ENCODE peak calls at places on chromosome 16, in ten cellular contexts. One of them, this sample, is unnamed.

GRCh38 chr16:67770371-67770991 is 35.9 kb downstream of the RANBP10 start:
- DNase-seq in gastrocnemius medialis: no peak
- DNase-seq in neural progenitor cell: no peak
- DNase-seq in thoracic aorta: no peak
- DNase-seq in CD4-positive, CD25-positive, alpha-beta regulatory T cell: no peak
- DNase-seq in stimulated activated CD4-positive, alpha-beta T cell treated with anti-CD3 and anti-CD28 coated beads, TNF-alpha, amount 100 ng/mL, for 4 hours: no peak
- DNase-seq in cardiac muscle cell: peak
- DNase-seq in psoas muscle: no peak
- DNase-seq in iris pigment epithelial cell: no peak
- DNase-seq in AG10803: no peak
- DNase-seq in this sample: peak

GRCh38 chr16:27547134-27547533 is 2.6 kb downstream of the GTF3C1 start:
- DNase-seq in gastrocnemius medialis: no peak
- DNase-seq in neural progenitor cell: no peak
- DNase-seq in thoracic aorta: no peak
- DNase-seq in CD4-positive, CD25-positive, alpha-beta regulatory T cell: no peak
- DNase-seq in stimulated activated CD4-positive, alpha-beta T cell treated with anti-CD3 and anti-CD28 coated beads, TNF-alpha, amount 100 ng/mL, for 4 hours: no peak
- DNase-seq in cardiac muscle cell: no peak
- DNase-seq in psoas muscle: no peak
- DNase-seq in iris pigment epithelial cell: peak
- DNase-seq in AG10803: peak
- DNase-seq in this sample: peak

GRCh38 chr16:4323071-4323844 is 7.4 kb downstream of the GLIS2 start:
- DNase-seq in gastrocnemius medialis: no peak
- DNase-seq in neural progenitor cell: no peak
- DNase-seq in thoracic aorta: no peak
- DNase-seq in CD4-positive, CD25-positive, alpha-beta regulatory T cell: no peak
- DNase-seq in stimulated activated CD4-positive, alpha-beta T cell treated with anti-CD3 and anti-CD28 coated beads, TNF-alpha, amount 100 ng/mL, for 4 hours: no peak
- DNase-seq in cardiac muscle cell: no peak
- DNase-seq in psoas muscle: peak
- DNase-seq in iris pigment epithelial cell: no peak
- DNase-seq in AG10803: no peak
- DNase-seq in this sample: no peak

GRCh38 chr16:70162041-70162451 is 11.5 kb upstream of the CLEC18C start:
- DNase-seq in gastrocnemius medialis: no peak
- DNase-seq in neural progenitor cell: no peak
- DNase-seq in thoracic aorta: no peak
- DNase-seq in CD4-positive, CD25-positive, alpha-beta regulatory T cell: no peak
- DNase-seq in stimulated activated CD4-positive, alpha-beta T cell treated with anti-CD3 and anti-CD28 coated beads, TNF-alpha, amount 100 ng/mL, for 4 hours: no peak
- DNase-seq in cardiac muscle cell: no peak
- DNase-seq in psoas muscle: no peak
- DNase-seq in iris pigment epithelial cell: peak
- DNase-seq in AG10803: peak
- DNase-seq in this sample: peak

GRCh38 chr16:31187808-31188189 is 7.9 kb downstream of the FUS start:
- DNase-seq in gastrocnemius medialis: no peak
- DNase-seq in neural progenitor cell: no peak
- DNase-seq in thoracic aorta: no peak
- DNase-seq in CD4-positive, CD25-positive, alpha-beta regulatory T cell: no peak
- DNase-seq in stimulated activated CD4-positive, alpha-beta T cell treated with anti-CD3 and anti-CD28 coated beads, TNF-alpha, amount 100 ng/mL, for 4 hours: no peak
- DNase-seq in cardiac muscle cell: no peak
- DNase-seq in psoas muscle: no peak
- DNase-seq in iris pigment epithelial cell: no peak
- DNase-seq in AG10803: no peak
- DNase-seq in this sample: no peak

GRCh38 chr16:65660390-65660789 is 538.5 kb upstream of the CDH11 start:
- DNase-seq in gastrocnemius medialis: no peak
- DNase-seq in neural progenitor cell: no peak
- DNase-seq in thoracic aorta: no peak
- DNase-seq in CD4-positive, CD25-positive, alpha-beta regulatory T cell: no peak
- DNase-seq in stimulated activated CD4-positive, alpha-beta T cell treated with anti-CD3 and anti-CD28 coated beads, TNF-alpha, amount 100 ng/mL, for 4 hours: no peak
- DNase-seq in cardiac muscle cell: no peak
- DNase-seq in psoas muscle: no peak
- DNase-seq in iris pigment epithelial cell: peak
- DNase-seq in AG10803: peak
- DNase-seq in this sample: no peak

GRCh38 chr16:12532871-12533610 is 270.6 kb downstream of the CPPED1 start:
- DNase-seq in gastrocnemius medialis: no peak
- DNase-seq in neural progenitor cell: no peak
- DNase-seq in thoracic aorta: no peak
- DNase-seq in CD4-positive, CD25-positive, alpha-beta regulatory T cell: no peak
- DNase-seq in stimulated activated CD4-positive, alpha-beta T cell treated with anti-CD3 and anti-CD28 coated beads, TNF-alpha, amount 100 ng/mL, for 4 hours: no peak
- DNase-seq in cardiac muscle cell: no peak
- DNase-seq in psoas muscle: no peak
- DNase-seq in iris pigment epithelial cell: no peak
- DNase-seq in AG10803: no peak
- DNase-seq in this sample: no peak

GRCh38 chr16:55502801-55503366 is 6.0 kb upstream of the LPCAT2 start:
- DNase-seq in gastrocnemius medialis: peak
- DNase-seq in neural progenitor cell: peak
- DNase-seq in thoracic aorta: no peak
- DNase-seq in CD4-positive, CD25-positive, alpha-beta regulatory T cell: no peak
- DNase-seq in stimulated activated CD4-positive, alpha-beta T cell treated with anti-CD3 and anti-CD28 coated beads, TNF-alpha, amount 100 ng/mL, for 4 hours: no peak
- DNase-seq in cardiac muscle cell: peak
- DNase-seq in psoas muscle: peak
- DNase-seq in iris pigment epithelial cell: peak
- DNase-seq in AG10803: peak
- DNase-seq in this sample: peak

GRCh38 chr16:24540575-24541240 is 1.3 kb downstream of the RBBP6 start:
- DNase-seq in gastrocnemius medialis: no peak
- DNase-seq in neural progenitor cell: peak
- DNase-seq in thoracic aorta: no peak
- DNase-seq in CD4-positive, CD25-positive, alpha-beta regulatory T cell: no peak
- DNase-seq in stimulated activated CD4-positive, alpha-beta T cell treated with anti-CD3 and anti-CD28 coated beads, TNF-alpha, amount 100 ng/mL, for 4 hours: no peak
- DNase-seq in cardiac muscle cell: peak
- DNase-seq in psoas muscle: no peak
- DNase-seq in iris pigment epithelial cell: no peak
- DNase-seq in AG10803: peak
- DNase-seq in this sample: peak

GRCh38 chr16:70772493-70772892 is 28.5 kb downstream of the VAC14 start:
- DNase-seq in gastrocnemius medialis: no peak
- DNase-seq in neural progenitor cell: no peak
- DNase-seq in thoracic aorta: no peak
- DNase-seq in CD4-positive, CD25-positive, alpha-beta regulatory T cell: no peak
- DNase-seq in stimulated activated CD4-positive, alpha-beta T cell treated with anti-CD3 and anti-CD28 coated beads, TNF-alpha, amount 100 ng/mL, for 4 hours: no peak
- DNase-seq in cardiac muscle cell: no peak
- DNase-seq in psoas muscle: no peak
- DNase-seq in iris pigment epithelial cell: peak
- DNase-seq in AG10803: peak
- DNase-seq in this sample: no peak

GRCh38 chr16:2038359-2039285 is 9.0 kb downstream of the NTHL1 start:
- DNase-seq in gastrocnemius medialis: no peak
- DNase-seq in neural progenitor cell: no peak
- DNase-seq in thoracic aorta: no peak
- DNase-seq in CD4-positive, CD25-positive, alpha-beta regulatory T cell: no peak
- DNase-seq in stimulated activated CD4-positive, alpha-beta T cell treated with anti-CD3 and anti-CD28 coated beads, TNF-alpha, amount 100 ng/mL, for 4 hours: no peak
- DNase-seq in cardiac muscle cell: no peak
- DNase-seq in psoas muscle: no peak
- DNase-seq in iris pigment epithelial cell: no peak
- DNase-seq in AG10803: no peak
- DNase-seq in this sample: no peak

GRCh38 chr16:19822534-19822933 is 62.1 kb downstream of the GPRC5B start:
- DNase-seq in gastrocnemius medialis: no peak
- DNase-seq in neural progenitor cell: no peak
- DNase-seq in thoracic aorta: no peak
- DNase-seq in CD4-positive, CD25-positive, alpha-beta regulatory T cell: no peak
- DNase-seq in stimulated activated CD4-positive, alpha-beta T cell treated with anti-CD3 and anti-CD28 coated beads, TNF-alpha, amount 100 ng/mL, for 4 hours: no peak
- DNase-seq in cardiac muscle cell: no peak
- DNase-seq in psoas muscle: no peak
- DNase-seq in iris pigment epithelial cell: peak
- DNase-seq in AG10803: peak
- DNase-seq in this sample: peak

GRCh38 chr16:31486036-31486435 is 3.1 kb downstream of the SLC5A2 start:
- DNase-seq in gastrocnemius medialis: no peak
- DNase-seq in neural progenitor cell: no peak
- DNase-seq in thoracic aorta: no peak
- DNase-seq in CD4-positive, CD25-positive, alpha-beta regulatory T cell: no peak
- DNase-seq in stimulated activated CD4-positive, alpha-beta T cell treated with anti-CD3 and anti-CD28 coated beads, TNF-alpha, amount 100 ng/mL, for 4 hours: no peak
- DNase-seq in cardiac muscle cell: no peak
- DNase-seq in psoas muscle: peak
- DNase-seq in iris pigment epithelial cell: no peak
- DNase-seq in AG10803: no peak
- DNase-seq in this sample: no peak

GRCh38 chr16:15885560-15886001 is 2.8 kb downstream of the CEP20 start:
- DNase-seq in gastrocnemius medialis: no peak
- DNase-seq in neural progenitor cell: no peak
- DNase-seq in thoracic aorta: no peak
- DNase-seq in CD4-positive, CD25-positive, alpha-beta regulatory T cell: no peak
- DNase-seq in stimulated activated CD4-positive, alpha-beta T cell treated with anti-CD3 and anti-CD28 coated beads, TNF-alpha, amount 100 ng/mL, for 4 hours: no peak
- DNase-seq in cardiac muscle cell: no peak
- DNase-seq in psoas muscle: peak
- DNase-seq in iris pigment epithelial cell: no peak
- DNase-seq in AG10803: no peak
- DNase-seq in this sample: peak